ENCODE peak calls at places on chromosomes 11 and 22, in eight cellular contexts. One of them, this sample, is unnamed.

GRCh38 chr22:49663311-49663711 is 164.4 kb downstream of the BRD1 start:
- DNase-seq in heart left ventricle: peak
- DNase-seq in Peyer's patch: no peak
- DNase-seq in lower leg skin: peak
- DNase-seq in A549: no peak
- DNase-seq in HCT116: no peak
- DNase-seq in gastrocnemius medialis: no peak
- DNase-seq in body of pancreas: peak
- DNase-seq in this sample: no peak

GRCh38 chr22:47174096-47174495 is 411.6 kb downstream of the TBC1D22A start:
- DNase-seq in A549: no peak
- DNase-seq in body of pancreas: no peak
- DNase-seq in HCT116: no peak
- DNase-seq in Peyer's patch: peak
- DNase-seq in lower leg skin: no peak
- DNase-seq in gastrocnemius medialis: no peak
- DNase-seq in heart left ventricle: peak
- DNase-seq in this sample: no peak

GRCh38 chr11:35235944-35236666 is 97.1 kb downstream of the CD44 start:
- DNase-seq in lower leg skin: no peak
- DNase-seq in Peyer's patch: peak
- DNase-seq in body of pancreas: peak
- DNase-seq in HCT116: peak
- DNase-seq in A549: peak
- DNase-seq in heart left ventricle: no peak
- DNase-seq in gastrocnemius medialis: no peak
- DNase-seq in this sample: peak

GRCh38 chr11:123303924-123304323 is 108.9 kb upstream of the CLMP start:
- DNase-seq in gastrocnemius medialis: no peak
- DNase-seq in Peyer's patch: no peak
- DNase-seq in HCT116: no peak
- DNase-seq in A549: peak
- DNase-seq in body of pancreas: no peak
- DNase-seq in lower leg skin: no peak
- DNase-seq in heart left ventricle: no peak
- DNase-seq in this sample: no peak

GRCh38 chr11:10268746-10269487 is 25.1 kb downstream of the SBF2 start:
- DNase-seq in body of pancreas: no peak
- DNase-seq in gastrocnemius medialis: no peak
- DNase-seq in A549: no peak
- DNase-seq in heart left ventricle: no peak
- DNase-seq in lower leg skin: no peak
- DNase-seq in Peyer's patch: no peak
- DNase-seq in HCT116: no peak
- DNase-seq in this sample: no peak

GRCh38 chr11:65456418-65456817 is 33.8 kb downstream of the NEAT1 start:
- DNase-seq in lower leg skin: no peak
- DNase-seq in HCT116: no peak
- DNase-seq in gastrocnemius medialis: no peak
- DNase-seq in body of pancreas: no peak
- DNase-seq in heart left ventricle: no peak
- DNase-seq in Peyer's patch: no peak
- DNase-seq in A549: no peak
- DNase-seq in this sample: no peak

GRCh38 chr22:24816841-24817240 is 10.8 kb downstream of the SGSM1 start:
- DNase-seq in body of pancreas: no peak
- DNase-seq in heart left ventricle: no peak
- DNase-seq in lower leg skin: no peak
- DNase-seq in HCT116: no peak
- DNase-seq in Peyer's patch: no peak
- DNase-seq in gastrocnemius medialis: no peak
- DNase-seq in A549: no peak
- DNase-seq in this sample: no peak

GRCh38 chr11:27254744-27255446 is 108.1 kb downstream of the CCDC34 start:
- DNase-seq in HCT116: no peak
- DNase-seq in gastrocnemius medialis: no peak
- DNase-seq in body of pancreas: no peak
- DNase-seq in heart left ventricle: no peak
- DNase-seq in Peyer's patch: no peak
- DNase-seq in A549: no peak
- DNase-seq in lower leg skin: no peak
- DNase-seq in this sample: no peak

GRCh38 chr22:37483594-37484114 is 2.5 kb downstream of the MFNG start:
- DNase-seq in gastrocnemius medialis: no peak
- DNase-seq in Peyer's patch: no peak
- DNase-seq in A549: no peak
- DNase-seq in HCT116: no peak
- DNase-seq in heart left ventricle: no peak
- DNase-seq in lower leg skin: no peak
- DNase-seq in body of pancreas: no peak
- DNase-seq in this sample: no peak

GRCh38 chr11:85822814-85823213 is 11.9 kb upstream of the SYTL2 start:
- DNase-seq in Peyer's patch: no peak
- DNase-seq in gastrocnemius medialis: no peak
- DNase-seq in HCT116: no peak
- DNase-seq in lower leg skin: no peak
- DNase-seq in A549: no peak
- DNase-seq in body of pancreas: no peak
- DNase-seq in heart left ventricle: no peak
- DNase-seq in this sample: no peak

GRCh38 chr11:129739339-129739738 is 76.3 kb upstream of the TMEM45B start:
- DNase-seq in body of pancreas: no peak
- DNase-seq in Peyer's patch: no peak
- DNase-seq in lower leg skin: no peak
- DNase-seq in heart left ventricle: no peak
- DNase-seq in A549: no peak
- DNase-seq in HCT116: no peak
- DNase-seq in gastrocnemius medialis: no peak
- DNase-seq in this sample: no peak

GRCh38 chr22:23359583-23360123 is 179.3 kb downstream of the BCR start:
- DNase-seq in body of pancreas: no peak
- DNase-seq in gastrocnemius medialis: no peak
- DNase-seq in A549: no peak
- DNase-seq in heart left ventricle: no peak
- DNase-seq in lower leg skin: no peak
- DNase-seq in Peyer's patch: no peak
- DNase-seq in HCT116: no peak
- DNase-seq in this sample: no peak

GRCh38 chr11:705646-706438 is at the start of gene EPS8L2:
- DNase-seq in Peyer's patch: peak
- DNase-seq in gastrocnemius medialis: no peak
- DNase-seq in heart left ventricle: peak
- DNase-seq in body of pancreas: peak
- DNase-seq in A549: peak
- DNase-seq in HCT116: no peak
- DNase-seq in lower leg skin: no peak
- DNase-seq in this sample: no peak

GRCh38 chr22:49372530-49373288 is 455.0 kb downstream of the BRD1 start:
- DNase-seq in Peyer's patch: peak
- DNase-seq in body of pancreas: peak
- DNase-seq in gastrocnemius medialis: no peak
- DNase-seq in heart left ventricle: no peak
- DNase-seq in HCT116: peak
- DNase-seq in lower leg skin: peak
- DNase-seq in A549: peak
- DNase-seq in this sample: no peak

GRCh38 chr22:35629406-35630234 is 12.5 kb upstream of the MB start:
- DNase-seq in Peyer's patch: peak
- DNase-seq in A549: peak
- DNase-seq in body of pancreas: peak
- DNase-seq in lower leg skin: peak
- DNase-seq in HCT116: peak
- DNase-seq in heart left ventricle: peak
- DNase-seq in gastrocnemius medialis: no peak
- DNase-seq in this sample: no peak

GRCh38 chr11:17218403-17218802 is 10.6 kb upstream of the PIK3C2A start:
- DNase-seq in gastrocnemius medialis: no peak
- DNase-seq in HCT116: no peak
- DNase-seq in body of pancreas: no peak
- DNase-seq in heart left ventricle: no peak
- DNase-seq in Peyer's patch: no peak
- DNase-seq in A549: no peak
- DNase-seq in lower leg skin: no peak
- DNase-seq in this sample: no peak

GRCh38 chr11:13669544-13670488 is 1.3 kb downstream of the FAR1 start:
- DNase-seq in A549: no peak
- DNase-seq in gastrocnemius medialis: no peak
- DNase-seq in HCT116: no peak
- DNase-seq in heart left ventricle: no peak
- DNase-seq in Peyer's patch: no peak
- DNase-seq in body of pancreas: no peak
- DNase-seq in lower leg skin: no peak
- DNase-seq in this sample: peak

GRCh38 chr11:13667245-13667644 is 1.2 kb upstream of the FAR1 start:
- DNase-seq in heart left ventricle: no peak
- DNase-seq in body of pancreas: no peak
- DNase-seq in gastrocnemius medialis: no peak
- DNase-seq in A549: no peak
- DNase-seq in Peyer's patch: no peak
- DNase-seq in lower leg skin: no peak
- DNase-seq in HCT116: no peak
- DNase-seq in this sample: peak

GRCh38 chr11:13667795-13668101 is 720 bp upstream of the FAR1 start:
- DNase-seq in gastrocnemius medialis: no peak
- DNase-seq in lower leg skin: no peak
- DNase-seq in body of pancreas: no peak
- DNase-seq in A549: no peak
- DNase-seq in HCT116: no peak
- DNase-seq in heart left ventricle: no peak
- DNase-seq in Peyer's patch: no peak
- DNase-seq in this sample: no peak

GRCh38 chr11:13668102-13668956 is at the start of gene FAR1:
- DNase-seq in gastrocnemius medialis: peak
- DNase-seq in body of pancreas: peak
- DNase-seq in HCT116: peak
- DNase-seq in A549: peak
- DNase-seq in lower leg skin: peak
- DNase-seq in Peyer's patch: peak
- DNase-seq in heart left ventricle: peak
- DNase-seq in this sample: peak

DNA sequence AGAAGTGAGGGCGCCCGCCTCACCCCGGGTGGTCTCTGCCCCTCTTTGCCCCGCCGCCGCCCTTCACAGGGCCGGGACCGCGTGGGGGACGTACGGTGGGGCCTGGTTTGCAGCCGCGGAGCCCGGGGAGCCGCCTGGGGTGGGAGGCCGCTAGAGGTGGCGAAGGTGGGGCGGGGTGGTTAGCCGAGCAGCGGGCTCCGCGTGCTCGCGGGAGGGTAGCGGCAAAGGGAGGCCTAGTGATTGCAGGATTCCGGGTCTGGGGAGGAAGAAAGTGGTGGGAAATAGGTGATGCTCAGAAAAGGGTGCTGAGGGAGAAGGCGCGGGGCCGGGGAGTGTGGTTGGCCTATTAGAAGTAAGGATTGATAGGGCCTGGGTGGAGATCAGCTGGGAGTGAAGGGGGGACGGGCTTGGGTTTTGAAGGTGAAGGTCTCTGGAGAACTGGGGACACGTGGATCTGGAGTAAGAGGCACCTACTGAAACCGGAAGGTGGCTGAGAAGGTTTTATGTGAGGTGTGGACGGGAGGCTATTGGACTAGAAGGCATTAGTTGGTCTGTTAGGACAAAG is 571 bp downstream of the FAR1 start:
- DNase-seq in A549: peak
- DNase-seq in body of pancreas: peak
- DNase-seq in heart left ventricle: no peak
- DNase-seq in lower leg skin: peak
- DNase-seq in Peyer's patch: peak
- DNase-seq in HCT116: no peak
- DNase-seq in gastrocnemius medialis: no peak
- DNase-seq in this sample: peak
- TF ChIP-seq POLR2A in A549: no peak
- TF ChIP-seq POLR2A in body of pancreas: no peak
- TF ChIP-seq POLR2A in heart left ventricle: no peak
- TF ChIP-seq POLR2A in lower leg skin: no peak
- TF ChIP-seq POLR2A in Peyer's patch: no peak
- TF ChIP-seq POLR2A in HCT116: no peak
- TF ChIP-seq POLR2A in gastrocnemius medialis: no peak
- TF ChIP-seq POLR2A in this sample: no peak

GRCh38 chr11:78645226-78646202 is 70.8 kb upstream of the NARS2 start:
- DNase-seq in heart left ventricle: peak
- DNase-seq in body of pancreas: peak
- DNase-seq in A549: peak
- DNase-seq in lower leg skin: peak
- DNase-seq in gastrocnemius medialis: peak
- DNase-seq in Peyer's patch: peak
- DNase-seq in HCT116: peak
- DNase-seq in this sample: peak
- TF ChIP-seq POLR2A in heart left ventricle: no peak
- TF ChIP-seq POLR2A in body of pancreas: no peak
- TF ChIP-seq POLR2A in A549: no peak
- TF ChIP-seq POLR2A in lower leg skin: no peak
- TF ChIP-seq POLR2A in gastrocnemius medialis: no peak
- TF ChIP-seq POLR2A in Peyer's patch: no peak
- TF ChIP-seq POLR2A in HCT116: no peak
- TF ChIP-seq POLR2A in this sample: no peak

GRCh38 chr11:2718817-2719438 is 19.1 kb upstream of the KCNQ1OT1 start:
- DNase-seq in lower leg skin: no peak
- DNase-seq in body of pancreas: no peak
- DNase-seq in heart left ventricle: peak
- DNase-seq in HCT116: no peak
- DNase-seq in A549: no peak
- DNase-seq in gastrocnemius medialis: no peak
- DNase-seq in Peyer's patch: no peak
- DNase-seq in this sample: no peak

GRCh38 chr11:2717561-2717960 is 17.8 kb upstream of the KCNQ1OT1 start:
- DNase-seq in Peyer's patch: no peak
- DNase-seq in A549: no peak
- DNase-seq in gastrocnemius medialis: no peak
- DNase-seq in body of pancreas: no peak
- DNase-seq in heart left ventricle: peak
- DNase-seq in lower leg skin: no peak
- DNase-seq in HCT116: no peak
- DNase-seq in this sample: no peak

GRCh38 chr11:2722955-2723354 is 23.2 kb upstream of the KCNQ1OT1 start:
- DNase-seq in heart left ventricle: no peak
- DNase-seq in Peyer's patch: no peak
- DNase-seq in lower leg skin: no peak
- DNase-seq in gastrocnemius medialis: no peak
- DNase-seq in HCT116: no peak
- DNase-seq in body of pancreas: no peak
- DNase-seq in A549: no peak
- DNase-seq in this sample: no peak

GRCh38 chr11:2721163-2721935 is 21.6 kb upstream of the KCNQ1OT1 start:
- DNase-seq in gastrocnemius medialis: no peak
- DNase-seq in body of pancreas: no peak
- DNase-seq in heart left ventricle: no peak
- DNase-seq in Peyer's patch: no peak
- DNase-seq in HCT116: no peak
- DNase-seq in lower leg skin: no peak
- DNase-seq in A549: no peak
- DNase-seq in this sample: no peak

GRCh38 chr11:2719831-2720603 is 20.2 kb upstream of the KCNQ1OT1 start:
- DNase-seq in lower leg skin: no peak
- DNase-seq in Peyer's patch: no peak
- DNase-seq in heart left ventricle: peak
- DNase-seq in A549: no peak
- DNase-seq in gastrocnemius medialis: no peak
- DNase-seq in HCT116: no peak
- DNase-seq in body of pancreas: no peak
- DNase-seq in this sample: no peak
- TF ChIP-seq POLR2A in lower leg skin: no peak
- TF ChIP-seq POLR2A in Peyer's patch: no peak
- TF ChIP-seq POLR2A in heart left ventricle: no peak
- TF ChIP-seq POLR2A in A549: no peak
- TF ChIP-seq POLR2A in gastrocnemius medialis: no peak
- TF ChIP-seq POLR2A in HCT116: no peak
- TF ChIP-seq POLR2A in body of pancreas: no peak
- TF ChIP-seq POLR2A in this sample: no peak

GRCh38 chr11:61955031-61955415 is 4.9 kb downstream of the BEST1 start:
- DNase-seq in body of pancreas: no peak
- DNase-seq in lower leg skin: peak
- DNase-seq in gastrocnemius medialis: peak
- DNase-seq in heart left ventricle: peak
- DNase-seq in Peyer's patch: peak
- DNase-seq in A549: peak
- DNase-seq in HCT116: no peak
- DNase-seq in this sample: no peak
- TF ChIP-seq POLR2A in body of pancreas: peak
- TF ChIP-seq POLR2A in lower leg skin: no peak
- TF ChIP-seq POLR2A in gastrocnemius medialis: peak
- TF ChIP-seq POLR2A in heart left ventricle: no peak
- TF ChIP-seq POLR2A in Peyer's patch: no peak
- TF ChIP-seq POLR2A in A549: no peak
- TF ChIP-seq POLR2A in HCT116: no peak
- TF ChIP-seq POLR2A in this sample: no peak

This sample was measured in erythroblast.